ENCODE peak calls at places on chromosomes 1 and 21, in six cellular contexts. I is Caco-2; N is stimulated activated CD4-positive, alpha-beta T cell treated with anti-CD3 and anti-CD28 coated beads, Interleukin-4, amount 100 ng/mL, for 24 hours; V is nucleus accumbens; X is activated CD8-positive, alpha-beta memory T cell treated with anti-CD3 and anti-CD28 coated beads, Interleukin-2, amount 10 ng/mL, durations not matched to agents 7 days and 5 days; M is hepatocyte. T is an unnamed sample.

GRCh38 chr1:152347116-152347728 is 12.6 kb downstream of the FLG2 start:
- DNase-seq in I (peak), X (peak), N (peak), V (no peak), M (peak), T (no peak)

GRCh38 chr1:106798991-106799390 is 257.5 kb upstream of the PRMT6 start:
- DNase-seq in M (peak), X (no peak), I (no peak), N (no peak), V (no peak), T (no peak)

GRCh38 chr1:193747579-193747978 is 561.2 kb upstream of the B3GALT2 start:
- DNase-seq in V (no peak), X (no peak), M (no peak), I (no peak), N (no peak), T (no peak)

GRCh38 chr1:197572169-197572568 is 203.1 kb downstream of the DENND1B start:
- DNase-seq in I (no peak), X (no peak), M (no peak), N (no peak), V (no peak), T (no peak)

GRCh38 chr1:110242731-110243130 is 32.6 kb downstream of the KCNC4 start:
- DNase-seq in I (no peak), N (no peak), V (no peak), M (no peak), X (no peak), T (no peak)

GRCh38 chr1:28965271-28965870 is 51.0 kb downstream of the EPB41 start:
- DNase-seq in I (no peak), M (no peak), X (no peak), N (no peak), V (no peak), T (no peak)

GRCh38 chr21:42684109-42684916 is 30.9 kb downstream of the PDE9A start:
- DNase-seq in N (peak), M (no peak), X (peak), V (no peak), I (no peak), T (no peak)

GRCh38 chr1:97599447-97599846 is 321.4 kb downstream of the DPYD start:
- DNase-seq in X (no peak), M (no peak), V (no peak), I (no peak), N (no peak), T (no peak)

GRCh38 chr1:54471588-54471987 is 65.4 kb upstream of the SSBP3 start:
- DNase-seq in M (no peak), I (peak), V (no peak), X (no peak), N (no peak), T (no peak)

GRCh38 chr1:202586018-202586821 is 124.0 kb downstream of the SYT2 start:
- DNase-seq in M (peak), N (no peak), I (no peak), X (no peak), V (peak), T (no peak)

GRCh38 chr21:41845310-41846032 is 33.7 kb downstream of the PRDM15 start:
- DNase-seq in I (no peak), N (no peak), V (no peak), X (no peak), M (no peak), T (no peak)

GRCh38 chr1:156115514-156116374 is 1.2 kb downstream of the LMNA start:
- DNase-seq in X (no peak), M (peak), N (no peak), V (peak), I (no peak), T (no peak)

GRCh38 chr1:60255565-60255964 is 182.0 kb upstream of the C1orf87 start:
- DNase-seq in N (no peak), X (no peak), M (no peak), V (no peak), I (no peak), T (no peak)

GRCh38 chr1:50106095-50106761 is 2.5 kb upstream of the ELAVL4 start:
- DNase-seq in N (no peak), I (no peak), V (no peak), X (no peak), M (no peak), T (no peak)

GRCh38 chr1:27724961-27725373 is 794 bp upstream of the FAM76A start:
- DNase-seq in X (peak), N (no peak), I (peak), M (peak), V (no peak), T (no peak)

GRCh38 chr1:119260504-119260903 is 108.1 kb upstream of the HAO2 start:
- DNase-seq in M (no peak), N (no peak), V (no peak), X (no peak), I (no peak), T (no peak)

GRCh38 chr1:195597929-195598328 is 1010.3 kb downstream of the KCNT2 start:
- DNase-seq in V (no peak), X (no peak), M (no peak), N (no peak), I (no peak), T (no peak)

GRCh38 chr1:9346566-9346965 is 53.9 kb downstream of the SPSB1 start:
- DNase-seq in I (no peak), M (no peak), X (no peak), N (no peak), V (no peak), T (no peak)

GRCh38 chr1:2611034-2611501 is 21.7 kb downstream of the MMEL1 start:
- DNase-seq in M (peak), N (no peak), I (peak), X (no peak), V (no peak), T (no peak)

GRCh38 chr1:33971018-33971710 is 107.3 kb downstream of the HMGB4 start:
- DNase-seq in N (no peak), V (no peak), I (no peak), M (peak), X (no peak), T (no peak)

GRCh38 chr1:162562452-162562828 is 918 bp downstream of the UAP1 start:
- DNase-seq in M (peak), X (no peak), I (no peak), V (no peak), N (no peak), T (no peak)

GRCh38 chr1:109468903-109469302 is 2.6 kb downstream of the SYPL2 start:
- DNase-seq in V (no peak), I (no peak), N (no peak), X (no peak), M (no peak), T (no peak)

GRCh38 chr1:91166106-91166712 is 144.4 kb upstream of the ZNF644 start:
- DNase-seq in X (peak), V (no peak), I (peak), M (peak), N (peak), T (no peak)

GRCh38 chr1:109994654-109995053 is 10.1 kb downstream of the AHCYL1 start:
- DNase-seq in I (no peak), M (no peak), N (no peak), V (no peak), X (no peak), T (no peak)

GRCh38 chr1:167258858-167259257 is 38.2 kb downstream of the POU2F1 start:
- DNase-seq in I (no peak), X (no peak), N (no peak), M (peak), V (no peak), T (no peak)

GRCh38 chr1:228362141-228362883 is 44.3 kb downstream of the TRIM11 start:
- DNase-seq in I (peak), V (no peak), M (no peak), X (no peak), N (no peak), T (no peak)

GRCh38 chr1:185369786-185370185 is 52.7 kb upstream of the IVNS1ABP start:
- DNase-seq in V (no peak), M (no peak), X (no peak), I (no peak), N (no peak), T (no peak)

GRCh38 chr21:32826317-32827167 is 55.0 kb upstream of the PAXBP1 start:
- DNase-seq in M (peak), V (no peak), N (peak), I (peak), X (peak), T (no peak)

GRCh38 chr1:98556521-98557158 is 104.9 kb upstream of the SNX7 start:
- DNase-seq in I (no peak), M (peak), X (no peak), V (no peak), N (no peak), T (no peak)

GRCh38 chr1:222950892-222951291 is 136.1 kb downstream of the DISP1 start:
- DNase-seq in X (no peak), V (no peak), M (no peak), N (no peak), I (no peak), T (no peak)

T was measured in vagina.